ENCODE peak calls at places on chromosome 12, in ten cellular contexts. W, U, Y, K, T, H, V, C, N and D are unnamed samples.

GRCh38 chr12:113048716-113049127 is 7.8 kb upstream of the DTX1 start:
- DNase-seq in W (peak), U (peak), Y (no peak), K (peak), T (peak), H (peak), V (peak), C (peak), N (peak), D (no peak)

GRCh38 chr12:12561305-12562015 is 1.2 kb downstream of the DUSP16 start:
- DNase-seq in W (peak), U (peak), Y (peak), K (peak), T (peak), H (peak), V (peak), C (peak), N (peak), D (peak)

GRCh38 chr12:57658890-57659289 is 25.9 kb upstream of the B4GALNT1 start:
- DNase-seq in W (no peak), U (no peak), Y (no peak), K (no peak), T (no peak), H (no peak), V (no peak), C (no peak), N (no peak), D (no peak)

GRCh38 chr12:108854055-108854452 is 3.3 kb downstream of the SSH1 start:
- DNase-seq in W (peak), U (peak), Y (no peak), K (peak), T (no peak), H (peak), V (peak), C (peak), N (no peak), D (no peak)

GRCh38 chr12:6212086-6212485 is 11.9 kb downstream of the CD9 start:
- DNase-seq in W (no peak), U (no peak), Y (no peak), K (no peak), T (no peak), H (no peak), V (no peak), C (no peak), N (no peak), D (no peak)

GRCh38 chr12:76449572-76449971 is 101.4 kb upstream of the BBS10 start:
- DNase-seq in W (peak), U (peak), Y (no peak), K (peak), T (no peak), H (no peak), V (peak), C (peak), N (no peak), D (no peak)

GRCh38 chr12:117171499-117172162 is 18.6 kb downstream of the FBXO21 start:
- DNase-seq in W (no peak), U (no peak), Y (no peak), K (no peak), T (no peak), H (no peak), V (no peak), C (no peak), N (no peak), D (no peak)

GRCh38 chr12:120771097-120771496 is 45.5 kb downstream of the ACADS start:
- DNase-seq in W (no peak), U (no peak), Y (no peak), K (no peak), T (no peak), H (no peak), V (no peak), C (no peak), N (no peak), D (no peak)

GRCh38 chr12:109523504-109523903 is 46.1 kb downstream of the UBE3B start:
- DNase-seq in W (no peak), U (no peak), Y (no peak), K (no peak), T (no peak), H (no peak), V (no peak), C (no peak), N (no peak), D (no peak)

GRCh38 chr12:31887109-31887811 is 72.0 kb upstream of the RESF1 start:
- DNase-seq in W (no peak), U (no peak), Y (no peak), K (no peak), T (no peak), H (no peak), V (no peak), C (no peak), N (no peak), D (no peak)

GRCh38 chr12:124504273-124505000 is 63.0 kb downstream of the NCOR2 start:
- DNase-seq in W (no peak), U (no peak), Y (no peak), K (no peak), T (no peak), H (no peak), V (no peak), C (no peak), N (no peak), D (no peak)

GRCh38 chr12:52119398-52120254 is 40.1 kb downstream of the SMIM41 start:
- DNase-seq in W (no peak), U (peak), Y (no peak), K (peak), T (no peak), H (no peak), V (no peak), C (no peak), N (no peak), D (no peak)

GRCh38 chr12:26727482-26728204 is 105.4 kb downstream of the ITPR2 start:
- DNase-seq in W (no peak), U (no peak), Y (no peak), K (no peak), T (no peak), H (no peak), V (no peak), C (no peak), N (no peak), D (no peak)

GRCh38 chr12:27000962-27001361 is 13.2 kb downstream of the TM7SF3 start:
- DNase-seq in W (no peak), U (no peak), Y (no peak), K (no peak), T (no peak), H (no peak), V (no peak), C (no peak), N (no peak), D (no peak)

GRCh38 chr12:126667340-126667739 is 1599.6 kb upstream of the TMEM132C start:
- DNase-seq in W (peak), U (peak), Y (no peak), K (peak), T (no peak), H (no peak), V (peak), C (peak), N (no peak), D (no peak)

GRCh38 chr12:96383371-96383770 is 16.9 kb downstream of the CDK17 start:
- DNase-seq in W (no peak), U (no peak), Y (no peak), K (no peak), T (no peak), H (no peak), V (no peak), C (no peak), N (no peak), D (no peak)

GRCh38 chr12:71694099-71694820 is 8.4 kb downstream of the TMEM19 start:
- DNase-seq in W (peak), U (no peak), Y (no peak), K (peak), T (no peak), H (no peak), V (no peak), C (peak), N (no peak), D (no peak)

GRCh38 chr12:93245543-93245942 is 132.2 kb upstream of the NUDT4 start:
- DNase-seq in W (no peak), U (no peak), Y (no peak), K (no peak), T (peak), H (no peak), V (no peak), C (no peak), N (peak), D (no peak)

GRCh38 chr12:100043657-100044056 is 58.9 kb upstream of the ANKS1B start:
- DNase-seq in W (no peak), U (no peak), Y (no peak), K (peak), T (no peak), H (no peak), V (no peak), C (peak), N (no peak), D (no peak)

GRCh38 chr12:89469361-89469760 is 55.2 kb downstream of the GALNT4 start:
- DNase-seq in W (peak), U (no peak), Y (no peak), K (peak), T (no peak), H (no peak), V (peak), C (peak), N (no peak), D (no peak)

GRCh38 chr12:99427104-99427503 is 220.4 kb upstream of the GARIN6 start:
- DNase-seq in W (no peak), U (no peak), Y (no peak), K (no peak), T (no peak), H (no peak), V (no peak), C (no peak), N (no peak), D (no peak)

GRCh38 chr12:26651566-26652188 is 181.3 kb downstream of the ITPR2 start:
- DNase-seq in W (peak), U (peak), Y (peak), K (peak), T (no peak), H (peak), V (peak), C (peak), N (no peak), D (no peak)

GRCh38 chr12:65170245-65170881 is 980 bp downstream of the LEMD3 start:
- DNase-seq in W (peak), U (peak), Y (peak), K (peak), T (peak), H (peak), V (peak), C (peak), N (peak), D (peak)

GRCh38 chr12:121536058-121536928 is 44.5 kb downstream of the KDM2B start:
- DNase-seq in W (peak), U (peak), Y (peak), K (peak), T (peak), H (peak), V (peak), C (no peak), N (peak), D (peak)

GRCh38 chr12:28369483-28369882 is 179.2 kb downstream of the CCDC91 start:
- DNase-seq in W (no peak), U (peak), Y (no peak), K (no peak), T (no peak), H (no peak), V (no peak), C (no peak), N (no peak), D (no peak)

GRCh38 chr12:19150273-19150895 is 20.9 kb downstream of the PLEKHA5 start:
- DNase-seq in W (no peak), U (no peak), Y (no peak), K (no peak), T (no peak), H (no peak), V (peak), C (no peak), N (no peak), D (no peak)

GRCh38 chr12:39365364-39366001 is 77.4 kb downstream of the KIF21A start:
- DNase-seq in W (peak), U (no peak), Y (no peak), K (no peak), T (no peak), H (no peak), V (no peak), C (no peak), N (no peak), D (no peak)

GRCh38 chr12:104877107-104877705 is 80.9 kb downstream of the SLC41A2 start:
- DNase-seq in W (peak), U (peak), Y (no peak), K (peak), T (peak), H (peak), V (peak), C (peak), N (peak), D (no peak)

GRCh38 chr12:20443216-20443615 is 74.9 kb downstream of the PDE3A start:
- DNase-seq in W (no peak), U (no peak), Y (no peak), K (no peak), T (no peak), H (no peak), V (no peak), C (no peak), N (no peak), D (no peak)

GRCh38 chr12:39958377-39958776 is 147.5 kb downstream of the SLC2A13 start:
- DNase-seq in W (no peak), U (peak), Y (no peak), K (no peak), T (no peak), H (no peak), V (no peak), C (no peak), N (no peak), D (no peak)

GRCh38 chr12:102874819-102875218 is 42.2 kb downstream of the PAH start:
- DNase-seq in W (no peak), U (no peak), Y (no peak), K (no peak), T (no peak), H (no peak), V (no peak), C (no peak), N (no peak), D (no peak)

GRCh38 chr12:104764225-104765073 is 193.6 kb downstream of the SLC41A2 start:
- DNase-seq in W (peak), U (no peak), Y (no peak), K (no peak), T (no peak), H (no peak), V (peak), C (no peak), N (no peak), D (no peak)

GRCh38 chr12:118821386-118821928 is 159.9 kb upstream of the SRRM4 start:
- DNase-seq in W (no peak), U (no peak), Y (no peak), K (no peak), T (no peak), H (no peak), V (no peak), C (no peak), N (no peak), D (no peak)

GRCh38 chr12:52608826-52609630 is 7.8 kb upstream of the KRT72 start:
- DNase-seq in W (no peak), U (no peak), Y (no peak), K (no peak), T (no peak), H (no peak), V (no peak), C (no peak), N (peak), D (no peak)

GRCh38 chr12:68536885-68537284 is 73.8 kb upstream of the RAP1B start:
- DNase-seq in W (no peak), U (no peak), Y (no peak), K (no peak), T (no peak), H (no peak), V (no peak), C (no peak), N (no peak), D (no peak)

DNA sequence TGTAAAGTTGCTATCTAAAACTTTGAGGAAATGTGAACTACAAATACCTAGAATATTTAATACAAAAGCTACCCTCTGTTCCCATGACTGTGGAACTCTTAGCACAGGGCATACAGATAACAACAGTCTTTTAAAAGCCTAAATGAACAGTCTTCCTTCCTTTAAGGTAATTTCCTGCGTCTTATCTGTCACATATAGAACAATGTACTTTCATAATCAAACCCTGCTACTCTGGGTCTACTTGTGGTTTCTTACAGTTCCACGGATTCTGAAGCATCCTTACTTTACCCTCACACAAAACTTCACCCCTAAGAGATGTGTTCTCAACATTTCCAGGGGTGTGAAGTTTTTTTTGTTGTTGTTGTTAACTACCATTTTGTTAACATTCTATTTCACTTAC is 5.1 kb downstream of the PKP2 start:
- DNase-seq in W (no peak), U (no peak), Y (no peak), K (no peak), T (no peak), H (no peak), V (no peak), C (no peak), N (no peak), D (no peak)
- H3K4me3 ChIP-seq in W (no peak), U (no peak), Y (no peak), K (no peak), T (no peak), H (no peak), V (no peak), C (no peak), N (no peak), D (no peak)

DNA sequence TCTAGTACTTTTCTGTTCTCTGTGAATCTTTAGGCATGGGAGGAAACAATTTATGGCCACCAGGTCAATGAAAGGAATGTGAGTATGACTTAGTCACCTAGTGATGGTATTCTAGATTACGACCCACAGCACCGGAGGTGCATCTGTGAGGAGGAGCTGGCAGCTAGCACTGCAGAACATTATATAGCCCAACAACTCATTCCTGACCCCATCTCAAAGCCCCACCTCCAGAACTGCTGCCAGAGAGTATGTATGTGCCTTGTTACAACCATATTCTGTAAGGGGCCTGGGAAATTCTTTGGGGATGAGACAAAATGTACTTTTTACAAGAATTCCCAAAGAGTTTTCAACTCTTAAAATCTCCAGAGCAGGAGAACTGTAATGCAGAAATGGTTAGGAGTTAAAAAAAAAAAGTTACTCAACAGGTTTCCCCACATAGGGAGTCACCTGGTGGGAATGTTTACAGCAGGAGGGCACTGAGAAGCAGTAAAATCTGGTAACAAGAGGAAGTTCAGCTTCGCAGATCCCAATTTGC is 34.9 kb upstream of the CERS5 start:
- DNase-seq in W (peak), U (peak), Y (no peak), K (peak), T (no peak), H (no peak), V (peak), C (peak), N (no peak), D (no peak)
- H3K4me3 ChIP-seq in W (no peak), U (no peak), Y (no peak), K (no peak), T (no peak), H (no peak), V (no peak), C (no peak), N (no peak), D (no peak)

DNA sequence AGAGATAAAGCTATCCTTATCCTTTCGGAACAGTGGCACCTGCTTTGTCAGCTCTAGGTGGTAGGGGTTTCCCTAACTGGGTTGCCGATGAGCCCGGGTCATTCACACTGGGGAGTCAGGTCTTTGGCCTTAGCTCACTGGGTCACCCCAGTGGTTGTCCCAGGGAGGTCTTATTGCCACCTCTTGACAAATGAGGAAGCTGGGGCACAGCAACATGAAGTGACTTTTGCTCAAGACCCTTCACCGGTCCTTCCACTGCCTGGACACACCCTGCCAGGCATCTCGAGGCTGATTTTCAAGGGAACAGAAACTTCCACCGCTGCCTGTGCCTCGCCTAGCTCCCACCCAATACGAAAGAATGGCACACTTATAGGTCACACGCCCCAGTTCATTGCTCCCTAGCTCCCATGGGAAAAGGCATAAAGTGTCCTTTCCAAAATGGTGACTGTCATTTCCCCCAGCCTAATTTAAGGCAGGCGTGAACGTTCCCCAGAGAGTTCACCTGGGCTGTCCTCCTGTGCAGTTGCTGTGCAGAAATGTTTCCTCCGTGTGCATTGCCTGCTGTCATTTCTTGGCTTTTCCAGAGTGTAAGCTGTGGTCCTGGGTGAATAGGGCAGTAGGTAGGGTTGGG is 156.1 kb upstream of the CCND2 start:
- DNase-seq in W (no peak), U (no peak), Y (no peak), K (no peak), T (no peak), H (no peak), V (no peak), C (no peak), N (no peak), D (no peak)
- H3K4me3 ChIP-seq in W (no peak), U (no peak), Y (no peak), K (no peak), T (peak), H (no peak), V (no peak), C (no peak), N (no peak), D (no peak)

GRCh38 chr12:79380402-79380801 is 310.4 kb downstream of the PAWR start:
- DNase-seq in W (no peak), U (no peak), Y (no peak), K (no peak), T (no peak), H (no peak), V (no peak), C (no peak), N (no peak), D (no peak)

GRCh38 chr12:79384551-79384950 is 306.2 kb downstream of the PAWR start:
- DNase-seq in W (no peak), U (no peak), Y (no peak), K (no peak), T (no peak), H (no peak), V (no peak), C (no peak), N (no peak), D (no peak)

GRCh38 chr12:79378496-79378895 is 312.3 kb downstream of the PAWR start:
- DNase-seq in W (no peak), U (no peak), Y (no peak), K (no peak), T (no peak), H (no peak), V (peak), C (no peak), N (no peak), D (no peak)

DNA sequence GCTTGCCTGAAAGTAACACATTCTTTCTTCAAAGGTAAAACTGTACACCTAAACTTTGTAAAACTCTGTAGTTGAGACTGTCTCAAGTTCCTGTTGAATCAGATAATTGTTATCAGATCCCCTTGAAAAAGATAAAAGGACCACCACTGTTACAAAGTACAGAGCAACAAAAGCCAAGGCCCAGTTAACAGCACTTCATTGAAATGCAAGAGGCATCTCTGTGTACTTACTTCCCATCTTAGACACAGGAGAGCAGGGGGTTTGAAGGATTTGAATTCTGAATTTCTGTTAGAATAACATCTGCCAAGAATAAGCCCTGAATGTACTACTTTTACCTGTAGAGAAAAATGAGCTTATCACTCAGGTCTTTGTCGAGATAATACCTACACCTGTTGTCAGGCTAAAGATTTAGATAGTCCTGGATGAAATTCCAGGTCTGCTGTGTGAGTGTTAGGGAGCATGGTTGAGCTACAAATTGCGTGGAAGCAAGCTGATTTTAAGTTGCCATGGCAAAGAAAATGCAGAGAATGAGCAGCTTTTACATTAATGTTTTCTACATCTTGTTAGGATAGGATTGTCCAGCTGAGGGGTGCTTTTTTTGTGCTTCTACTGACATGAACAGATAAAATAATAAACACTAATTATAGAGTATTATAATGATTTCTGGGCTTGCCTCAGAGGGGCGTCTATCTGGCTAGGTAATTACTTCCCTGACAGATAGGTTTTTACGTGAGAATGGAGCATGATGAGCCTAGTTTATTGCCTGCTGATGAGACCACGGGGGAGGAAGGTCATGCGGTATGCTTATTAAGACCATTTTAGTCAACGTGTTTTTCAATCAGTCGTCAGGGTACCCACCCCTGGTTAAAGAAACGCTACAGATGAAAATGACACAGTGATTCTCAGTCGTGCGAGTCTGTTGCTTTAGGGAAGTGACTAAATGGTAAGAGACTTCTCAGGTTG is 309.2 kb downstream of the PAWR start:
- DNase-seq in W (no peak), U (no peak), Y (no peak), K (no peak), T (no peak), H (no peak), V (no peak), C (no peak), N (no peak), D (no peak)
- H3K4me3 ChIP-seq in W (no peak), U (no peak), Y (no peak), K (no peak), T (no peak), H (no peak), V (no peak), C (no peak), N (no peak), D (no peak)